ENCODE peak calls at places on chromosomes 3 and 15, in five cellular contexts. B is breast epithelium, D is testis, R is spleen, Y is tibial nerve. T is an unnamed sample.

GRCh38 chr3:46676601-46677071 is 16.8 kb downstream of the ALS2CL start:
- DNase-seq in D (no peak), Y (no peak), R (peak; percentile 68), B (no peak), T (peak; percentile 2)

GRCh38 chr15:45179221-45179985 is 8.4 kb downstream of the SHF start:
- DNase-seq in D (no peak), Y (no peak), R (peak; percentile 78), B (no peak), T (peak; percentile 73)

GRCh38 chr3:161081675-161082462 is 23.3 kb downstream of the B3GALNT1 start:
- DNase-seq in R (no peak), B (no peak), Y (no peak), D (no peak), T (no peak)

GRCh38 chr3:59248976-59249375 is 199.2 kb upstream of the CFAP20DC start:
- DNase-seq in D (no peak), R (no peak), B (no peak), Y (no peak), T (no peak)

GRCh38 chr3:101643009-101643844 is 33.7 kb downstream of the ZBTB11 start:
- DNase-seq in D (no peak), B (no peak), R (no peak), Y (no peak), T (no peak)

GRCh38 chr3:51581529-51581928 is 43.0 kb downstream of the RAD54L2 start:
- DNase-seq in D (no peak), B (no peak), R (no peak), Y (no peak), T (no peak)

GRCh38 chr3:33392703-33393125 is 47.5 kb downstream of the UBP1 start:
- DNase-seq in Y (no peak), R (no peak), D (no peak), B (no peak), T (no peak)

GRCh38 chr3:12897537-12898289 is 56.3 kb upstream of the RPL32 start:
- DNase-seq in Y (no peak), R (peak; percentile 57), D (no peak), B (no peak), T (no peak)

GRCh38 chr3:188269040-188269439 is 115.1 kb downstream of the LPP start:
- DNase-seq in D (no peak), R (no peak), Y (no peak), B (no peak), T (no peak)

GRCh38 chr15:67358812-67359211 is 104.2 kb downstream of the IQCH start:
- DNase-seq in D (no peak), R (no peak), B (no peak), Y (no peak), T (no peak)

GRCh38 chr3:4343258-4343657 is 40.1 kb downstream of the SETMAR start:
- DNase-seq in R (no peak), D (no peak), B (no peak), Y (no peak), T (no peak)

GRCh38 chr3:187976361-187976900 is 177.5 kb upstream of the LPP start:
- DNase-seq in D (no peak), Y (no peak), R (no peak), B (no peak), T (peak; percentile 35)

GRCh38 chr3:25782938-25783660 is at the start of gene NGLY1:
- DNase-seq in B (peak; percentile 71), D (peak; percentile 89), R (peak; percentile 98), Y (peak; percentile 59), T (peak; percentile 89)

GRCh38 chr3:15495461-15496340 is 25.8 kb downstream of the COLQ start:
- DNase-seq in R (no peak), D (peak; percentile 66), Y (no peak), B (no peak), T (no peak)

GRCh38 chr3:42802876-42803799 is 1.2 kb downstream of the HIGD1A start:
- DNase-seq in R (no peak), D (peak; percentile 57), B (no peak), Y (no peak), T (no peak)

GRCh38 chr15:65304393-65305143 is at the start of gene RNU5B-1:
- DNase-seq in Y (peak; percentile 41), B (peak; percentile 63), D (peak; percentile 85), R (peak; percentile 82), T (peak; percentile 45)

GRCh38 chr3:67593761-67594234 is 60.6 kb downstream of the SUCLG2 start:
- DNase-seq in R (no peak), D (no peak), Y (no peak), B (no peak), T (peak; percentile 29)

GRCh38 chr15:92655178-92655995 is at the start of gene FAM174B:
- DNase-seq in Y (no peak), D (peak; percentile 68), B (no peak), R (no peak), T (peak; percentile 72)

GRCh38 chr3:4493931-4494806 is 1.0 kb downstream of the ITPR1 start:
- DNase-seq in R (peak; percentile 83), Y (no peak), D (peak; percentile 63), B (peak; percentile 35), T (peak; percentile 38)

GRCh38 chr3:34882764-34883163 is 756.6 kb upstream of the ARPP21 start:
- DNase-seq in R (no peak), D (no peak), Y (no peak), B (no peak), T (no peak)

GRCh38 chr3:55622733-55623132 is 135.6 kb upstream of the WNT5A start:
- DNase-seq in D (no peak), R (no peak), Y (no peak), B (no peak), T (no peak)

GRCh38 chr3:148957586-148957985 is 33.8 kb upstream of the GYG1 start:
- DNase-seq in B (no peak), Y (no peak), D (no peak), R (no peak), T (no peak)

GRCh38 chr15:62712455-62712839 is 330.1 kb upstream of the TPM1 start:
- DNase-seq in R (no peak), D (no peak), Y (no peak), B (no peak), T (no peak)

GRCh38 chr15:57654136-57654845 is 52.2 kb upstream of the POLR2M start:
- DNase-seq in B (no peak), D (no peak), R (no peak), Y (no peak), T (no peak)

GRCh38 chr3:152471814-152472605 is 203.3 kb downstream of the MBNL1 start:
- DNase-seq in Y (peak; percentile 93), D (peak; percentile 78), B (peak; percentile 53), R (no peak), T (peak; percentile 42)

DNA sequence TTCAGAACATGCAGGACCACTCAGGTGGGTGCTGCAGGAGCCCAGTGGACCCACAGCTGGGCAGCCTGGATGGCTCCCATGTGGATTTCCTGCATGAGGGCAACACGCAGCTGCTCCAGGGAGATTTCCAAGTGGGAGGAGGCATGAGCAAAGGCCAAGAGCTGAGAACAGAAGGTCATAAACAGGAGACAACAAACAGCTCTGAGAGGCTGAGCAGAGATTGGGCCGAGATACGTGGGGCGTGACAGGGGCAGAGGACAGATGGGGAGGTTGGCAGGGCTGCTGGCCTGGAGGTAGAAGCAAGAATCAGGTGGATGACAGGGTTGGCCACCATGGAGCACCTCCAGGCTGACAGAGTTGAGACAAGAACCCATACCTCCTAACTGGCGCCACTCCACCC is 2.9 kb downstream of the PHGR1 start:
- DNase-seq in D (no peak), Y (no peak), R (peak; percentile 48), B (no peak), T (no peak)
- TF ChIP-seq POLR2A in D (no peak), Y (no peak), R (no peak), B (no peak), T (no peak)

GRCh38 chr15:85097706-85098105 is 116.0 kb downstream of the PDE8A start:
- DNase-seq in D (no peak), B (no peak), Y (no peak), R (no peak), T (no peak)
- H3K27ac ChIP-seq in D (no peak overlapping the region), B (no peak overlapping the region), Y (no peak overlapping the region), R (no peak overlapping the region), T (no peak overlapping the region)

GRCh38 chr3:142129516-142130171 is 19.7 kb downstream of the TFDP2 start:
- DNase-seq in B (no peak), D (no peak), Y (no peak), R (no peak), T (no peak)
- TF ChIP-seq CTCF in B (no peak), D (no peak), Y (no peak), R (no peak), T (no peak)

GRCh38 chr15:100338971-100339444 is 2.8 kb downstream of the ADAMTS17 start:
- DNase-seq in B (peak; percentile 72), R (no peak), Y (peak; percentile 85), D (peak; percentile 87), T (peak; percentile 80)

GRCh38 chr15:100339999-100340398 is 1.8 kb downstream of the ADAMTS17 start:
- DNase-seq in R (no peak), Y (no peak), D (no peak), B (no peak), T (no peak)

GRCh38 chr15:100343251-100343650 is 1.5 kb upstream of the ADAMTS17 start:
- DNase-seq in D (no peak), R (no peak), Y (no peak), B (no peak), T (no peak)

GRCh38 chr15:100340721-100341661 is 784 bp downstream of the ADAMTS17 start:
- DNase-seq in B (no peak), R (peak; percentile 85), Y (no peak), D (no peak), T (peak; percentile 29)

GRCh38 chr15:100341662-100342560 is at the start of gene ADAMTS17:
- DNase-seq in B (peak; percentile 96), D (peak; percentile 98), R (peak; percentile 96), Y (peak; percentile 97), T (peak; percentile 97)
- TF ChIP-seq POLR2A in B (peak; percentile 64), D (peak; percentile 52), R (no peak), Y (peak; percentile 51), T (no peak)

GRCh38 chr3:129485681-129486056 is 42.8 kb upstream of the RHO start:
- DNase-seq in R (peak; percentile 85), D (peak; percentile 72), Y (peak; percentile 80), B (peak; percentile 98), T (peak; percentile 48)
- H3K27ac ChIP-seq in R (peak overlapping the region; percentile 81), D (no peak overlapping the region), Y (peak overlapping the region; percentile 80), B (peak overlapping the region; percentile 93), T (peak overlapping the region; percentile 26)

DNA sequence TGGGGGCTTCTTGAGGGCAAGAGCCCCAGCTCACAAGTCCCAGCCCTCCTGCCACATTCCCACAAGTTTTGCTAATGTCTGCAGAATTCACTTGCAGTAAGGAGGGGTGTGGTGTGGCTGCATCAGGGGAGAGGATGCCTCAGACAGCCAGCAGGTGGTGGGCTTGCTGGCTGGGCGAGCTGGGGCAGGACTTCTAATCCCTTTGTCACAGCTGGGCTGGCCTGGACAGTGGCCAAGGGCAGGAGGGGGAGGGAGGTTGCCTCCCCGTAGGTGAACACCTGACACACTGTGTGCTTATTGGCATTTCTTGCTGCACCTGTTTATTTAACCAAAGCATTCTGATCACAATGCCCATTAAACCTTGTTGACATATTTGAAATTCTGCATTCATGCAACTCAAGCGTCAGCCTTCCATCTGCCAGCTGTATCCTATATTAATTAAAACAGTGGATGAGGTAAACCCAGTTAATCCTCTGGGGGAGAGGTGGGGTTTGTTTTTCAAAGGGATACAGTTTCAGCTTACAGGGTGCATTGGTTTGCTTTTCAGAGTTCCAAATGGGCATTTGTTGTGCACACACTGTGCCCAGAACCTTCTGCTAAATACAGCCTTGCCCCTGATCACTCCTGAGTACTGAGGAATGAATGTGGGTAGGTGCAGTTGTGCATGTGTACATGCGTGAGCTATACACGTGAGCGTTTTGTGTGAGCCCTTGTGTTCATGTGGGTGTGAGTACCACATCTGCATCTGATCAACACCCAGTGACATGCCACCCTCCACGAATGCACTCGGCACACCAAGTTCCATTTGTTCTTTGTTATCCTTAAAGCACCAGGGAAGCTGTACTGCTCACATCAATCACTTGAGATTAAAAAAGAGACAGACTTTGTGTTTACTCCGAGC is 268.7 kb downstream of the XXYLT1 start:
- DNase-seq in R (peak; percentile 87), Y (peak; percentile 12), D (peak; percentile 40), B (peak; percentile 20), T (peak; percentile 86)
- TF ChIP-seq CTCF in R (peak; percentile 69), Y (peak; percentile 38), D (no peak), B (no peak), T (peak; percentile 71)

T was measured in thyroid gland.